ENCODE peak calls at places on chromosomes 16 and 17, in four cellular contexts. One of them, this sample, is unnamed.
A peak's percentile ranks its signal among the peaks of the same experiment; 100 is the strongest.

GRCh38 chr17:78541488-78542237 is 35.5 kb downstream of the DNAH17 start:
- DNase-seq in EL: peak; percentile 8
- DNase-seq in activated B cell treated with CpG ODN at 0.5 μM for 24 hours: no peak
- DNase-seq in RPMI7951: peak; percentile 76
- DNase-seq in this sample: peak; percentile 82

GRCh38 chr16:64381979-64382378 is 739.9 kb downstream of the CDH11 start:
- DNase-seq in EL: no peak
- DNase-seq in activated B cell treated with CpG ODN at 0.5 μM for 24 hours: no peak
- DNase-seq in RPMI7951: no peak
- DNase-seq in this sample: no peak

GRCh38 chr16:69190598-69190997 is 3.6 kb downstream of the SNTB2 start:
- DNase-seq in EL: no peak
- DNase-seq in activated B cell treated with CpG ODN at 0.5 μM for 24 hours: no peak
- DNase-seq in RPMI7951: peak; percentile 33
- DNase-seq in this sample: no peak

GRCh38 chr17:74779948-74780400 is 3.8 kb upstream of the NAT9 start:
- DNase-seq in EL: no peak
- DNase-seq in activated B cell treated with CpG ODN at 0.5 μM for 24 hours: peak; percentile 40
- DNase-seq in RPMI7951: no peak
- DNase-seq in this sample: no peak

GRCh38 chr16:58462997-58463891 is 36.7 kb upstream of the NDRG4 start:
- DNase-seq in EL: no peak
- DNase-seq in activated B cell treated with CpG ODN at 0.5 μM for 24 hours: no peak
- DNase-seq in RPMI7951: no peak
- DNase-seq in this sample: peak; percentile 43

GRCh38 chr16:2776500-2777139 is 460 bp downstream of the ELOB start:
- DNase-seq in EL: no peak
- DNase-seq in activated B cell treated with CpG ODN at 0.5 μM for 24 hours: no peak
- DNase-seq in RPMI7951: no peak
- DNase-seq in this sample: peak; percentile 43

GRCh38 chr16:2282866-2283555 is 15.1 kb upstream of the RNPS1 start:
- DNase-seq in EL: no peak
- DNase-seq in activated B cell treated with CpG ODN at 0.5 μM for 24 hours: no peak
- DNase-seq in RPMI7951: no peak
- DNase-seq in this sample: no peak

GRCh38 chr17:79802039-79802735 is 5.3 kb upstream of the CBX8 start:
- DNase-seq in EL: no peak
- DNase-seq in activated B cell treated with CpG ODN at 0.5 μM for 24 hours: no peak
- DNase-seq in RPMI7951: no peak
- DNase-seq in this sample: no peak

GRCh38 chr17:48241131-48241591 is 133.6 kb downstream of the SNX11 start:
- DNase-seq in EL: peak; percentile 93
- DNase-seq in activated B cell treated with CpG ODN at 0.5 μM for 24 hours: no peak
- DNase-seq in RPMI7951: peak; percentile 91
- DNase-seq in this sample: peak; percentile 70

GRCh38 chr17:5234645-5235576 is at the start of gene SCIMP:
- DNase-seq in EL: no peak
- DNase-seq in activated B cell treated with CpG ODN at 0.5 μM for 24 hours: peak; percentile 63
- DNase-seq in RPMI7951: no peak
- DNase-seq in this sample: no peak

GRCh38 chr16:53224932-53225533 is 170.2 kb downstream of the CHD9 start:
- DNase-seq in EL: peak; percentile 19
- DNase-seq in activated B cell treated with CpG ODN at 0.5 μM for 24 hours: no peak
- DNase-seq in RPMI7951: peak; percentile 65
- DNase-seq in this sample: peak; percentile 15

GRCh38 chr17:4068918-4069317 is 73.9 kb downstream of the ZZEF1 start:
- DNase-seq in EL: no peak
- DNase-seq in activated B cell treated with CpG ODN at 0.5 μM for 24 hours: no peak
- DNase-seq in RPMI7951: no peak
- DNase-seq in this sample: no peak

GRCh38 chr16:75486666-75487313 is 8.5 kb downstream of the CHST6 start:
- DNase-seq in EL: no peak
- DNase-seq in activated B cell treated with CpG ODN at 0.5 μM for 24 hours: no peak
- DNase-seq in RPMI7951: no peak
- DNase-seq in this sample: no peak

GRCh38 chr17:44556114-44556853 is 1.0 kb upstream of the FZD2 start:
- DNase-seq in EL: peak; percentile 70
- DNase-seq in activated B cell treated with CpG ODN at 0.5 μM for 24 hours: peak; percentile 30
- DNase-seq in RPMI7951: peak; percentile 63
- DNase-seq in this sample: peak; percentile 49

GRCh38 chr16:50610331-50611262 is 62.4 kb downstream of the NKD1 start:
- DNase-seq in EL: no peak
- DNase-seq in activated B cell treated with CpG ODN at 0.5 μM for 24 hours: no peak
- DNase-seq in RPMI7951: no peak
- DNase-seq in this sample: no peak

GRCh38 chr16:66484453-66485213 is 57.5 kb downstream of the BEAN1 start:
- DNase-seq in EL: no peak
- DNase-seq in activated B cell treated with CpG ODN at 0.5 μM for 24 hours: peak; percentile 12
- DNase-seq in RPMI7951: no peak
- DNase-seq in this sample: no peak

GRCh38 chr17:66831383-66832220 is 3.3 kb upstream of the CACNG5 start:
- DNase-seq in EL: no peak
- DNase-seq in activated B cell treated with CpG ODN at 0.5 μM for 24 hours: no peak
- DNase-seq in RPMI7951: no peak
- DNase-seq in this sample: no peak

GRCh38 chr16:86761117-86761971 is 183.0 kb downstream of the FOXL1 start:
- DNase-seq in EL: peak; percentile 88
- DNase-seq in activated B cell treated with CpG ODN at 0.5 μM for 24 hours: peak; percentile 32
- DNase-seq in RPMI7951: peak; percentile 92
- DNase-seq in this sample: peak; percentile 80

GRCh38 chr17:60392845-60393702 is 1.1 kb upstream of the USP32 start:
- DNase-seq in EL: peak; percentile 50
- DNase-seq in activated B cell treated with CpG ODN at 0.5 μM for 24 hours: no peak
- DNase-seq in RPMI7951: peak; percentile 64
- DNase-seq in this sample: peak; percentile 19

GRCh38 chr16:47018223-47018891 is 44.9 kb upstream of the DNAJA2 start:
- DNase-seq in EL: peak; percentile 32
- DNase-seq in activated B cell treated with CpG ODN at 0.5 μM for 24 hours: peak; percentile 39
- DNase-seq in RPMI7951: peak; percentile 37
- DNase-seq in this sample: peak; percentile 26

GRCh38 chr17:77214743-77215142 is 74.0 kb downstream of the SEC14L1 start:
- DNase-seq in EL: peak; percentile 21
- DNase-seq in activated B cell treated with CpG ODN at 0.5 μM for 24 hours: no peak
- DNase-seq in RPMI7951: peak; percentile 44
- DNase-seq in this sample: peak; percentile 56

GRCh38 chr16:81521141-81521626 is 76.6 kb downstream of the CMIP start:
- DNase-seq in EL: no peak
- DNase-seq in activated B cell treated with CpG ODN at 0.5 μM for 24 hours: no peak
- DNase-seq in RPMI7951: peak; percentile 20
- DNase-seq in this sample: no peak

GRCh38 chr17:76153640-76154039 is 12.6 kb upstream of the FOXJ1 start:
- DNase-seq in EL: peak; percentile 13
- DNase-seq in activated B cell treated with CpG ODN at 0.5 μM for 24 hours: no peak
- DNase-seq in RPMI7951: no peak
- DNase-seq in this sample: peak; percentile 43

GRCh38 chr17:73365203-73365933 is 53.6 kb upstream of the CDC42EP4 start:
- DNase-seq in EL: no peak
- DNase-seq in activated B cell treated with CpG ODN at 0.5 μM for 24 hours: no peak
- DNase-seq in RPMI7951: no peak
- DNase-seq in this sample: no peak

GRCh38 chr16:71574702-71575101 is 2.2 kb downstream of the TAT start:
- DNase-seq in EL: no peak
- DNase-seq in activated B cell treated with CpG ODN at 0.5 μM for 24 hours: no peak
- DNase-seq in RPMI7951: no peak
- DNase-seq in this sample: no peak

GRCh38 chr17:7562208-7562605 is 488 bp downstream of the SENP3 start:
- DNase-seq in EL: no peak
- DNase-seq in activated B cell treated with CpG ODN at 0.5 μM for 24 hours: no peak
- DNase-seq in RPMI7951: no peak
- DNase-seq in this sample: peak; percentile 28

GRCh38 chr16:49855280-49855821 is 561 bp downstream of the ZNF423 start:
- DNase-seq in EL: peak; percentile 65
- DNase-seq in activated B cell treated with CpG ODN at 0.5 μM for 24 hours: peak; percentile 47
- DNase-seq in RPMI7951: peak; percentile 58
- DNase-seq in this sample: peak; percentile 74

GRCh38 chr17:60390881-60391418 is 983 bp downstream of the USP32 start:
- DNase-seq in EL: peak; percentile 58
- DNase-seq in activated B cell treated with CpG ODN at 0.5 μM for 24 hours: peak; percentile 25
- DNase-seq in RPMI7951: peak; percentile 31
- DNase-seq in this sample: peak; percentile 27

GRCh38 chr17:31494259-31495048 is 103.0 kb downstream of the RAB11FIP4 start:
- DNase-seq in EL: no peak
- DNase-seq in activated B cell treated with CpG ODN at 0.5 μM for 24 hours: no peak
- DNase-seq in RPMI7951: no peak
- DNase-seq in this sample: no peak

GRCh38 chr16:59214455-59214854 is 480.3 kb upstream of the GOT2 start:
- DNase-seq in EL: no peak
- DNase-seq in activated B cell treated with CpG ODN at 0.5 μM for 24 hours: no peak
- DNase-seq in RPMI7951: no peak
- DNase-seq in this sample: no peak